ENCODE peak calls at places on chromosomes 16 and 17, in seven cellular contexts. One of them, this sample, is unnamed.

GRCh38 chr17:40553694-40554534 is 11.4 kb downstream of the CCR7 start:
- DNase-seq in head of caudate nucleus: peak; percentile 62
- DNase-seq in H54: no peak
- DNase-seq in NCI-H524: no peak
- DNase-seq in left ventricle myocardium superior: peak; percentile 80
- DNase-seq in activated effector memory CD4-positive, alpha-beta T cell treated with Interleukin-2 at 50 U/mL for 16 hours: no peak
- DNase-seq in NCI-H1048: no peak
- DNase-seq in this sample: no peak

GRCh38 chr16:87032554-87032953 is 284.6 kb downstream of the C16orf95 start:
- DNase-seq in head of caudate nucleus: no peak
- DNase-seq in H54: no peak
- DNase-seq in NCI-H524: no peak
- DNase-seq in left ventricle myocardium superior: no peak
- DNase-seq in activated effector memory CD4-positive, alpha-beta T cell treated with Interleukin-2 at 50 U/mL for 16 hours: no peak
- DNase-seq in NCI-H1048: no peak
- DNase-seq in this sample: peak; percentile 44

GRCh38 chr16:920722-921121 is 50.1 kb downstream of the LMF1 start:
- DNase-seq in head of caudate nucleus: peak; percentile 52
- DNase-seq in H54: no peak
- DNase-seq in NCI-H524: peak; percentile 77
- DNase-seq in left ventricle myocardium superior: peak; percentile 51
- DNase-seq in activated effector memory CD4-positive, alpha-beta T cell treated with Interleukin-2 at 50 U/mL for 16 hours: no peak
- DNase-seq in NCI-H1048: no peak
- DNase-seq in this sample: peak; percentile 15

GRCh38 chr16:81026429-81026828 is 9.2 kb upstream of the ATMIN start:
- DNase-seq in head of caudate nucleus: no peak
- DNase-seq in H54: no peak
- DNase-seq in NCI-H524: no peak
- DNase-seq in left ventricle myocardium superior: no peak
- DNase-seq in activated effector memory CD4-positive, alpha-beta T cell treated with Interleukin-2 at 50 U/mL for 16 hours: no peak
- DNase-seq in NCI-H1048: no peak
- DNase-seq in this sample: no peak

GRCh38 chr17:5665164-5665563 is 80.9 kb upstream of the NLRP1 start:
- DNase-seq in head of caudate nucleus: peak; percentile 30
- DNase-seq in H54: no peak
- DNase-seq in NCI-H524: peak; percentile 4
- DNase-seq in left ventricle myocardium superior: no peak
- DNase-seq in activated effector memory CD4-positive, alpha-beta T cell treated with Interleukin-2 at 50 U/mL for 16 hours: no peak
- DNase-seq in NCI-H1048: no peak
- DNase-seq in this sample: no peak

GRCh38 chr16:65249768-65250167 is 127.9 kb upstream of the CDH11 start:
- DNase-seq in head of caudate nucleus: no peak
- DNase-seq in H54: no peak
- DNase-seq in NCI-H524: no peak
- DNase-seq in left ventricle myocardium superior: peak; percentile 82
- DNase-seq in activated effector memory CD4-positive, alpha-beta T cell treated with Interleukin-2 at 50 U/mL for 16 hours: no peak
- DNase-seq in NCI-H1048: no peak
- DNase-seq in this sample: peak; percentile 91

GRCh38 chr17:80021600-80021999 is 14.1 kb downstream of the TBC1D16 start:
- DNase-seq in head of caudate nucleus: no peak
- DNase-seq in H54: no peak
- DNase-seq in NCI-H524: no peak
- DNase-seq in left ventricle myocardium superior: no peak
- DNase-seq in activated effector memory CD4-positive, alpha-beta T cell treated with Interleukin-2 at 50 U/mL for 16 hours: no peak
- DNase-seq in NCI-H1048: no peak
- DNase-seq in this sample: no peak

GRCh38 chr16:14357328-14357727 is 272.7 kb downstream of the PARN start:
- DNase-seq in head of caudate nucleus: no peak
- DNase-seq in H54: no peak
- DNase-seq in NCI-H524: no peak
- DNase-seq in left ventricle myocardium superior: no peak
- DNase-seq in activated effector memory CD4-positive, alpha-beta T cell treated with Interleukin-2 at 50 U/mL for 16 hours: no peak
- DNase-seq in NCI-H1048: no peak
- DNase-seq in this sample: no peak

GRCh38 chr17:82793974-82794620 is 42.2 kb downstream of the TBCD start:
- DNase-seq in head of caudate nucleus: no peak
- DNase-seq in H54: no peak
- DNase-seq in NCI-H524: no peak
- DNase-seq in left ventricle myocardium superior: no peak
- DNase-seq in activated effector memory CD4-positive, alpha-beta T cell treated with Interleukin-2 at 50 U/mL for 16 hours: no peak
- DNase-seq in NCI-H1048: no peak
- DNase-seq in this sample: no peak

GRCh38 chr16:85868495-85868894 is 30.5 kb upstream of the IRF8 start:
- DNase-seq in head of caudate nucleus: no peak
- DNase-seq in H54: no peak
- DNase-seq in NCI-H524: no peak
- DNase-seq in left ventricle myocardium superior: no peak
- DNase-seq in activated effector memory CD4-positive, alpha-beta T cell treated with Interleukin-2 at 50 U/mL for 16 hours: no peak
- DNase-seq in NCI-H1048: no peak
- DNase-seq in this sample: no peak

GRCh38 chr16:80993293-80993691 is 13.4 kb downstream of the CMC2 start:
- DNase-seq in head of caudate nucleus: no peak
- DNase-seq in H54: no peak
- DNase-seq in NCI-H524: no peak
- DNase-seq in left ventricle myocardium superior: no peak
- DNase-seq in activated effector memory CD4-positive, alpha-beta T cell treated with Interleukin-2 at 50 U/mL for 16 hours: no peak
- DNase-seq in NCI-H1048: no peak
- DNase-seq in this sample: peak; percentile 94

GRCh38 chr17:46995841-46996571 is 17.0 kb upstream of the RPRML start:
- DNase-seq in head of caudate nucleus: no peak
- DNase-seq in H54: peak; percentile 54
- DNase-seq in NCI-H524: no peak
- DNase-seq in left ventricle myocardium superior: no peak
- DNase-seq in activated effector memory CD4-positive, alpha-beta T cell treated with Interleukin-2 at 50 U/mL for 16 hours: no peak
- DNase-seq in NCI-H1048: no peak
- DNase-seq in this sample: peak; percentile 56

GRCh38 chr17:37671028-37671812 is 28.0 kb upstream of the DDX52 start:
- DNase-seq in head of caudate nucleus: no peak
- DNase-seq in H54: no peak
- DNase-seq in NCI-H524: no peak
- DNase-seq in left ventricle myocardium superior: no peak
- DNase-seq in activated effector memory CD4-positive, alpha-beta T cell treated with Interleukin-2 at 50 U/mL for 16 hours: no peak
- DNase-seq in NCI-H1048: no peak
- DNase-seq in this sample: no peak

GRCh38 chr17:1059131-1059795 is 62.3 kb downstream of the TIMM22 start:
- DNase-seq in head of caudate nucleus: no peak
- DNase-seq in H54: no peak
- DNase-seq in NCI-H524: no peak
- DNase-seq in left ventricle myocardium superior: peak; percentile 25
- DNase-seq in activated effector memory CD4-positive, alpha-beta T cell treated with Interleukin-2 at 50 U/mL for 16 hours: no peak
- DNase-seq in NCI-H1048: no peak
- DNase-seq in this sample: no peak

GRCh38 chr17:28745777-28746473 is 2.1 kb downstream of the TRAF4 start:
- DNase-seq in head of caudate nucleus: no peak
- DNase-seq in H54: peak; percentile 83
- DNase-seq in NCI-H524: no peak
- DNase-seq in left ventricle myocardium superior: no peak
- DNase-seq in activated effector memory CD4-positive, alpha-beta T cell treated with Interleukin-2 at 50 U/mL for 16 hours: no peak
- DNase-seq in NCI-H1048: no peak
- DNase-seq in this sample: no peak

GRCh38 chr17:31459716-31460115 is 68.2 kb downstream of the RAB11FIP4 start:
- DNase-seq in head of caudate nucleus: no peak
- DNase-seq in H54: no peak
- DNase-seq in NCI-H524: no peak
- DNase-seq in left ventricle myocardium superior: no peak
- DNase-seq in activated effector memory CD4-positive, alpha-beta T cell treated with Interleukin-2 at 50 U/mL for 16 hours: no peak
- DNase-seq in NCI-H1048: no peak
- DNase-seq in this sample: no peak

GRCh38 chr17:41812176-41813038 is at the start of gene FKBP10:
- DNase-seq in head of caudate nucleus: no peak
- DNase-seq in H54: peak; percentile 92
- DNase-seq in NCI-H524: peak; percentile 87
- DNase-seq in left ventricle myocardium superior: peak; percentile 75
- DNase-seq in activated effector memory CD4-positive, alpha-beta T cell treated with Interleukin-2 at 50 U/mL for 16 hours: peak; percentile 22
- DNase-seq in NCI-H1048: no peak
- DNase-seq in this sample: peak; percentile 97

GRCh38 chr17:4980644-4981216 is 6.7 kb downstream of the CAMTA2 start:
- DNase-seq in head of caudate nucleus: no peak
- DNase-seq in H54: no peak
- DNase-seq in NCI-H524: peak; percentile 57
- DNase-seq in left ventricle myocardium superior: no peak
- DNase-seq in activated effector memory CD4-positive, alpha-beta T cell treated with Interleukin-2 at 50 U/mL for 16 hours: peak; percentile 18
- DNase-seq in NCI-H1048: peak; percentile 69
- DNase-seq in this sample: peak; percentile 76

GRCh38 chr16:55559233-55559632 is 7.3 kb upstream of the CAPNS2 start:
- DNase-seq in head of caudate nucleus: no peak
- DNase-seq in H54: no peak
- DNase-seq in NCI-H524: no peak
- DNase-seq in left ventricle myocardium superior: no peak
- DNase-seq in activated effector memory CD4-positive, alpha-beta T cell treated with Interleukin-2 at 50 U/mL for 16 hours: no peak
- DNase-seq in NCI-H1048: no peak
- DNase-seq in this sample: no peak

GRCh38 chr17:2723505-2723996 is 12.0 kb upstream of the CLUH start:
- DNase-seq in head of caudate nucleus: no peak
- DNase-seq in H54: no peak
- DNase-seq in NCI-H524: no peak
- DNase-seq in left ventricle myocardium superior: no peak
- DNase-seq in activated effector memory CD4-positive, alpha-beta T cell treated with Interleukin-2 at 50 U/mL for 16 hours: no peak
- DNase-seq in NCI-H1048: no peak
- DNase-seq in this sample: peak; percentile 40

GRCh38 chr17:56727876-56728617 is 105.7 kb downstream of the C17orf67 start:
- DNase-seq in head of caudate nucleus: no peak
- DNase-seq in H54: peak; percentile 22
- DNase-seq in NCI-H524: no peak
- DNase-seq in left ventricle myocardium superior: no peak
- DNase-seq in activated effector memory CD4-positive, alpha-beta T cell treated with Interleukin-2 at 50 U/mL for 16 hours: no peak
- DNase-seq in NCI-H1048: no peak
- DNase-seq in this sample: no peak

GRCh38 chr16:88378401-88378800 is 4.4 kb upstream of the ZNF469 start:
- DNase-seq in head of caudate nucleus: peak; percentile 27
- DNase-seq in H54: no peak
- DNase-seq in NCI-H524: no peak
- DNase-seq in left ventricle myocardium superior: peak; percentile 6
- DNase-seq in activated effector memory CD4-positive, alpha-beta T cell treated with Interleukin-2 at 50 U/mL for 16 hours: no peak
- DNase-seq in NCI-H1048: no peak
- DNase-seq in this sample: no peak

GRCh38 chr16:401468-402348 is at the start of gene DECR2:
- DNase-seq in head of caudate nucleus: peak; percentile 96
- DNase-seq in H54: peak; percentile 94
- DNase-seq in NCI-H524: peak; percentile 89
- DNase-seq in left ventricle myocardium superior: peak; percentile 98
- DNase-seq in activated effector memory CD4-positive, alpha-beta T cell treated with Interleukin-2 at 50 U/mL for 16 hours: peak; percentile 96
- DNase-seq in NCI-H1048: peak; percentile 37
- DNase-seq in this sample: peak; percentile 95

GRCh38 chr17:78316867-78317816 is 42.7 kb downstream of the SOCS3 start:
- DNase-seq in head of caudate nucleus: no peak
- DNase-seq in H54: no peak
- DNase-seq in NCI-H524: no peak
- DNase-seq in left ventricle myocardium superior: no peak
- DNase-seq in activated effector memory CD4-positive, alpha-beta T cell treated with Interleukin-2 at 50 U/mL for 16 hours: no peak
- DNase-seq in NCI-H1048: no peak
- DNase-seq in this sample: peak; percentile 42

GRCh38 chr17:954431-955164 is 25.0 kb downstream of the NXN start:
- DNase-seq in head of caudate nucleus: no peak
- DNase-seq in H54: no peak
- DNase-seq in NCI-H524: no peak
- DNase-seq in left ventricle myocardium superior: peak; percentile 46
- DNase-seq in activated effector memory CD4-positive, alpha-beta T cell treated with Interleukin-2 at 50 U/mL for 16 hours: no peak
- DNase-seq in NCI-H1048: no peak
- DNase-seq in this sample: peak; percentile 37

GRCh38 chr16:75109732-75110243 is 6.8 kb downstream of the LDHD start:
- DNase-seq in head of caudate nucleus: no peak
- DNase-seq in H54: no peak
- DNase-seq in NCI-H524: peak; percentile 46
- DNase-seq in left ventricle myocardium superior: peak; percentile 88
- DNase-seq in activated effector memory CD4-positive, alpha-beta T cell treated with Interleukin-2 at 50 U/mL for 16 hours: no peak
- DNase-seq in NCI-H1048: no peak
- DNase-seq in this sample: no peak

This sample was measured in cardiac muscle cell.